ENCODE peak calls at places on chromosomes 12 and 14, in eight cellular contexts. P is heart left ventricle, W is HCT116, O is fibroblast of lung, V is body of pancreas, S is pancreas, Z is MM.1S, U is transverse colon. D is an unnamed sample.
A peak's percentile ranks its signal among the peaks of the same experiment; 100 is the strongest.

GRCh38 chr14:100762901-100763300 is 36.2 kb downstream of the DLK1 start:
- DNase-seq in P (peak; percentile 23), W (no peak), O (peak; percentile 26), V (no peak), S (no peak), Z (no peak), U (no peak), D (no peak)

GRCh38 chr14:89641495-89642162 is 224.6 kb upstream of the FOXN3 start:
- DNase-seq in P (no peak), W (no peak), O (no peak), V (no peak), S (no peak), Z (peak; percentile 72), U (no peak), D (no peak)

GRCh38 chr12:14885718-14886201 is at the start of gene MGP:
- DNase-seq in P (peak; percentile 46), W (no peak), O (peak; percentile 89), V (peak; percentile 50), S (no peak), Z (no peak), U (peak; percentile 29), D (no peak)

GRCh38 chr12:93892431-93893210 is 215.4 kb downstream of the CRADD start:
- DNase-seq in P (no peak), W (no peak), O (no peak), V (no peak), S (no peak), Z (no peak), U (no peak), D (no peak)

GRCh38 chr12:89936631-89937030 is 228.0 kb upstream of the ATP2B1 start:
- DNase-seq in P (no peak), W (no peak), O (no peak), V (no peak), S (no peak), Z (no peak), U (no peak), D (no peak)

GRCh38 chr12:1583421-1584078 is 10.8 kb downstream of the FBXL14 start:
- DNase-seq in P (peak; percentile 58), W (peak; percentile 75), O (peak; percentile 79), V (peak; percentile 75), S (no peak), Z (peak; percentile 79), U (peak; percentile 85), D (no peak)

GRCh38 chr12:52370906-52371608 is 3.8 kb upstream of the KRT85 start:
- DNase-seq in P (peak; percentile 42), W (no peak), O (peak; percentile 78), V (peak; percentile 55), S (no peak), Z (no peak), U (peak; percentile 29), D (no peak)

GRCh38 chr14:77573964-77574363 is 42.5 kb downstream of the SPTLC2 start:
- DNase-seq in P (no peak), W (no peak), O (no peak), V (no peak), S (no peak), Z (no peak), U (no peak), D (no peak)

GRCh38 chr14:96051231-96051630 is 12.1 kb downstream of the C14orf132 start:
- DNase-seq in P (no peak), W (no peak), O (no peak), V (no peak), S (no peak), Z (no peak), U (no peak), D (no peak)

GRCh38 chr14:35352274-35353233 is 52.0 kb downstream of the NFKBIA start:
- DNase-seq in P (no peak), W (no peak), O (no peak), V (no peak), S (peak; percentile 39), Z (no peak), U (no peak), D (peak; percentile 49)

DNA sequence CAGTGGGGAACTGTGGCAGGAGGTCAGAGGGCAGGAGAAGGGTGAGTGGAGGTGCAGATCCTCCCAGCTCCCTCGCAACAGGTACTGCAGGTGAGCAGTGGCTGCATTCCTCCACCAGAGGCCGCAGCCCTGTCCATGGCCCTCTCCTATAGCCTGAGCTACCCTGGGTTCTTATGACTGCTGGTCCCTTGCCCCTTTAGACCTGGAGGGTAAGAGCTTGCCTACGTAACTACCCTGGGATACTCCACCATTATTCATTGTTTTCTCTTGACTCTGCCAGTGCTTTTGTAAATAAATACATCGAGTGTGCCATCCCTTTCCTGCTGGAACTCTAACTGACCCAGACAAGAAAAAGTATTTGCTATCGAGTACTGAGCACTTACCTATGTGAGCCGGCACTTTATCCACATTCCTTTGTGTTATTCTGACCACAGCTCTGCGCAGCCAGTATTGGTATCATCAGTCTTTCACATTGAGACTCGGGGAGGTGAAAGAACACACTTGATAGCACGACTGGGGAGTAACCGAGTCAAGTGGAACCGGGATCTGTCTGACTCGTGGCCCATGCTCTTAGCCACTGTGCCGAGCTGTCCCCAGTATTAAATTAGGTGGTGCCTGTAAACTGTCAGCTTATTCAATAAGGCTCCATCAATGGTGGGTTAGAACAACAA is 38.5 kb downstream of the LTBP2 start:
- DNase-seq in P (peak; percentile 19), W (no peak), O (peak; percentile 85), V (no peak), S (no peak), Z (no peak), U (no peak), D (peak; percentile 12)
- H3K4me1 ChIP-seq in P (peaks cover 12% of the 10 kb centered on the region), W (peaks cover 36% of the 10 kb centered on the region), O (peaks cover 62% of the 10 kb centered on the region), V (no peaks in the 10 kb centered on the region), S (no peaks in the 10 kb centered on the region), Z (no peaks in the 10 kb centered on the region), U (peaks cover 7% of the 10 kb centered on the region), D (peaks cover 62% of the 10 kb centered on the region)

GRCh38 chr14:92783813-92784431 is 10.2 kb upstream of the GOLGA5 start:
- DNase-seq in P (no peak), W (peak; percentile 62), O (peak; percentile 61), V (peak; percentile 76), S (no peak), Z (peak; percentile 70), U (peak; percentile 29), D (no peak)

GRCh38 chr14:92787554-92787953 is 6.6 kb upstream of the GOLGA5 start:
- DNase-seq in P (no peak), W (no peak), O (no peak), V (no peak), S (no peak), Z (no peak), U (no peak), D (no peak)

GRCh38 chr14:92786427-92786756 is 7.7 kb upstream of the GOLGA5 start:
- DNase-seq in P (no peak), W (no peak), O (no peak), V (no peak), S (no peak), Z (no peak), U (no peak), D (no peak)

GRCh38 chr14:92789457-92790089 is 4.5 kb upstream of the GOLGA5 start:
- DNase-seq in P (no peak), W (no peak), O (peak; percentile 13), V (no peak), S (no peak), Z (no peak), U (no peak), D (no peak)

DNA sequence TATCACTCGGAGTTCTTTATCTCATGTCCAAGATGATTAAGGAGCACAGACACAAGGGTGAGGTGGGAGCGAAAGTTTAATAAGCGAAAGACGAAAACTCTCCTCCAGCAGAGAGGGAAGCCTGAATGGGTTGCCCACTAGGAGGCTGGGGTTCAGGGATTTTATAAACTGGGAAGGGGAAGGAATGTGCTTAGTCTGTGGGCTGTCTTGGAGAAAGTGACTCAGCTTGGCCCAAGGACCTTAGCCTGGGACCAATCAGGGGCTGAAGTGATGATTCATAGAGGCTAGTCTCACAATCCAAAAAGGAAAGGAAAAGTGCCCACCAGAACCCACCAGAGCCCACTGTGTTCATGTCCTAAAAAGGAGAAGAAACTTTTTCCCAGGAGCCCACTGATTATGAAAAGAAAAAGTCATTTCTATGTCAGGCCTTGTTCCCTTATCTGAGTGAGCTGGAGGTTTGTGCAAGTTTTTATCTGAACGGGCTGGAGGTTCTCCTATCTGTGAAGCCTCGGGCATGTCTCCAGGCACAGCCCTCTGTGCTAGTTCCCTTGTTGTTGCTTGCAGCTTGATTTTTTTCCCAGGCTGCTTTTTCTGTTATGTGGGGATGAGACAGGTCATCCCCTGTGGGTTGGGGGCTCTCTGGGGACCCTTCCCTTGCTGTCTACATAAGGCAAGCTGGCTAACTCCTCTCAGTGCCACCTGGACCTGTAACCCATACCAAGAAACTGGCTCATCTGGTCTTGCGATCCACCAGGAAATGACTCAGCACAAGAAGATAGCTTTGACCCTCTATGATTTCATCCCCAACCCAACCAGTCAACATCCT is 8.3 kb upstream of the GOLGA5 start:
- DNase-seq in P (peak; percentile 72), W (no peak), O (peak; percentile 92), V (peak; percentile 69), S (no peak), Z (no peak), U (no peak), D (no peak)
- TF ChIP-seq CTCF in P (no peak), W (no peak), O (peak; percentile 41), V (no peak), S (no peak), Z (no peak), U (no peak), D (no peak)

DNA sequence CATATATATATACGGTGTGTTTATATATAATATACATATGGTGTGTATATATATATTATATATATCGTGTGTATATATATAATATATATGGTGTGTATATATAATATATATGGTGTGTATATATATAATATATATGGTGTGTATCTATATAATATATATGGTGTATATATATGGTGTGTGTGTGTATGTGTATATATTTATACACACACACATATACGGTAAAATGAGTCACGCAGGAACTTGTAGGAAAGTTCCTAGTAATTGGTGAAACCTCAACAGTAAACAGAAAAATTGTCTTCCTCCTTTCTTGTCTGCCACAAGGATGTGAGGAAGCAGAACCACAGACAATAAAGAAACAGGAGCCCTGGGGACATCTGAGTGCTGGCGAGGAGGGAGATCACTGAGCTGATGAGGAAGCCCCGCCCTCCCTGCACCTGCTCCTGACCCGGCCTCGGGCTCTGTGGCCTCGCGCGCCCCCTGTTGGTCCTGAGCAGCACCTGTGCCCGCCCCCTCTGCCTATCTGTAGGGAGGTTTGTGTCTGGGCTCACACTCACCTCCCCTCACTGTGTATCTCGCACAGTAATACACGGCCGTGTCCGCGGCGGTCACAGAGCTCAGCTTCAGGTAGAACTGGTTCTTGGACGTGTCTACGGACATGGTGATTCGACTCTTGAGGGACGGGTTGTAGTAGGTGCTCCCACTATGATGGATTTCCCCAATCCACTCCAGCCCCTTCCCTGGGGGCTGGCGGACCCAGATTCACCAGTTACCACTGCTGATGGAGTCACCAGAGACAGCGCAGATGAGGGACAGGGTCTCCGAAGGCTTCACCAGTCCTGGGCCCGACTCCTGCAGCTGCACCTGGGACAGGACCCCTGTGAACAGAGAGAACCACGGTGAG is 1079.4 kb downstream of the TMEM121 start:
- DNase-seq in P (no peak), W (no peak), O (no peak), V (peak; percentile 32), S (no peak), Z (peak; percentile 76), U (peak; percentile 65), D (peak; percentile 71)
- H3K9me3 ChIP-seq in P (no peaks in the 10 kb centered on the region), W (peaks cover 20% of the 10 kb centered on the region), O (no peaks in the 10 kb centered on the region), V (no peaks in the 10 kb centered on the region), S (no peaks in the 10 kb centered on the region), Z (no peaks in the 10 kb centered on the region), U (no peaks in the 10 kb centered on the region), D (no peaks in the 10 kb centered on the region)

DNA sequence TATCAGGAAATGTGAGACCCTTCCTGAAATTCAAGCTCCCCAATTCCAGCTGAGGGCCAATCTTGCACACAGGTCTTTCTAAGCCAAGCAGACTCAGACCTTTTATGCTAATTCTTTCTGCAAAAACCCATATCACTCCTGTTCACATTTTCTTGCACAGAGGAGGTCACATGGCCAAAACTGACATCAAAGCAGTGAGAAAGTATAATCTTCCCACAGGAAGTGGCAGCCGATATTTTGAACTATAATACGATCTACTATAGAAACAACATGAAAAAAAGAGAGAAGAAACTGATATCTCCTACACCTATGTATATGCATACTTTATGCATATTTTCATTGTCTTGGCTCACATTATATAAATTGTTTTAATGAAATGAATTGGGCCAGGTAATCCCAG is 132.9 kb upstream of the SSTR1 start:
- DNase-seq in P (no peak), W (no peak), O (no peak), V (no peak), S (no peak), Z (no peak), U (no peak), D (no peak)
- H3K4me1 ChIP-seq in P (no peaks in the 10 kb centered on the region), W (no peaks in the 10 kb centered on the region), O (no peaks in the 10 kb centered on the region), V (no peaks in the 10 kb centered on the region), S (no peaks in the 10 kb centered on the region), Z (no peaks in the 10 kb centered on the region), U (no peaks in the 10 kb centered on the region), D (peaks cover 8% of the 10 kb centered on the region)

D was measured in lower lobe of right lung.